ENCODE peak calls at places on chromosomes 5 and 9, in seven cellular contexts. One of them, this sample, is unnamed.

GRCh38 chr9:110029422-110029814 is 178.5 kb downstream of the C9orf152 start:
- DNase-seq in stomach: no peak
- DNase-seq in CD8-positive, alpha-beta T cell: no peak
- DNase-seq in spleen: no peak
- DNase-seq in IMR-90: peak
- DNase-seq in fibroblast of mammary gland: peak
- DNase-seq in right atrium auricular region: peak
- DNase-seq in this sample: no peak

GRCh38 chr5:78899922-78900362 is 85.2 kb downstream of the ARSB start:
- DNase-seq in right atrium auricular region: no peak
- DNase-seq in CD8-positive, alpha-beta T cell: no peak
- DNase-seq in fibroblast of mammary gland: peak
- DNase-seq in IMR-90: peak
- DNase-seq in spleen: no peak
- DNase-seq in stomach: peak
- DNase-seq in this sample: no peak

GRCh38 chr9:112540800-112541199 is 54.2 kb downstream of the KIAA1958 start:
- DNase-seq in spleen: no peak
- DNase-seq in IMR-90: peak
- DNase-seq in fibroblast of mammary gland: no peak
- DNase-seq in stomach: no peak
- DNase-seq in right atrium auricular region: no peak
- DNase-seq in CD8-positive, alpha-beta T cell: no peak
- DNase-seq in this sample: no peak

GRCh38 chr5:139811076-139811607 is 15.5 kb downstream of the PSD2 start:
- DNase-seq in stomach: no peak
- DNase-seq in CD8-positive, alpha-beta T cell: no peak
- DNase-seq in IMR-90: no peak
- DNase-seq in fibroblast of mammary gland: no peak
- DNase-seq in right atrium auricular region: no peak
- DNase-seq in spleen: peak
- DNase-seq in this sample: no peak

GRCh38 chr9:132857601-132858342 is 20.3 kb downstream of the AK8 start:
- DNase-seq in fibroblast of mammary gland: peak
- DNase-seq in CD8-positive, alpha-beta T cell: no peak
- DNase-seq in spleen: no peak
- DNase-seq in stomach: no peak
- DNase-seq in IMR-90: peak
- DNase-seq in right atrium auricular region: no peak
- DNase-seq in this sample: no peak

GRCh38 chr9:114894801-114895433 is 35.5 kb downstream of the TNFSF8 start:
- DNase-seq in spleen: no peak
- DNase-seq in CD8-positive, alpha-beta T cell: no peak
- DNase-seq in stomach: no peak
- DNase-seq in IMR-90: peak
- DNase-seq in right atrium auricular region: no peak
- DNase-seq in fibroblast of mammary gland: peak
- DNase-seq in this sample: no peak

GRCh38 chr9:19232830-19233194 is 2.3 kb downstream of the DENND4C start:
- DNase-seq in CD8-positive, alpha-beta T cell: no peak
- DNase-seq in stomach: no peak
- DNase-seq in right atrium auricular region: no peak
- DNase-seq in spleen: no peak
- DNase-seq in fibroblast of mammary gland: peak
- DNase-seq in IMR-90: peak
- DNase-seq in this sample: no peak

GRCh38 chr5:72252574-72253155 is 67.4 kb downstream of the MRPS27 start:
- DNase-seq in CD8-positive, alpha-beta T cell: no peak
- DNase-seq in IMR-90: no peak
- DNase-seq in fibroblast of mammary gland: peak
- DNase-seq in right atrium auricular region: no peak
- DNase-seq in stomach: no peak
- DNase-seq in spleen: no peak
- DNase-seq in this sample: no peak

GRCh38 chr5:109654455-109654854 is 35.3 kb upstream of the MAN2A1 start:
- DNase-seq in fibroblast of mammary gland: peak
- DNase-seq in right atrium auricular region: no peak
- DNase-seq in CD8-positive, alpha-beta T cell: no peak
- DNase-seq in spleen: no peak
- DNase-seq in IMR-90: no peak
- DNase-seq in stomach: no peak
- DNase-seq in this sample: no peak

GRCh38 chr9:34386656-34387055 is 10.0 kb upstream of the MYORG start:
- DNase-seq in spleen: no peak
- DNase-seq in stomach: no peak
- DNase-seq in right atrium auricular region: no peak
- DNase-seq in fibroblast of mammary gland: no peak
- DNase-seq in CD8-positive, alpha-beta T cell: no peak
- DNase-seq in IMR-90: no peak
- DNase-seq in this sample: no peak
- TF ChIP-seq CTCF in spleen: no peak
- TF ChIP-seq CTCF in stomach: no peak
- TF ChIP-seq CTCF in right atrium auricular region: no peak
- TF ChIP-seq CTCF in fibroblast of mammary gland: no peak
- TF ChIP-seq CTCF in CD8-positive, alpha-beta T cell: no peak
- TF ChIP-seq CTCF in IMR-90: no peak
- TF ChIP-seq CTCF in this sample: no peak

DNA sequence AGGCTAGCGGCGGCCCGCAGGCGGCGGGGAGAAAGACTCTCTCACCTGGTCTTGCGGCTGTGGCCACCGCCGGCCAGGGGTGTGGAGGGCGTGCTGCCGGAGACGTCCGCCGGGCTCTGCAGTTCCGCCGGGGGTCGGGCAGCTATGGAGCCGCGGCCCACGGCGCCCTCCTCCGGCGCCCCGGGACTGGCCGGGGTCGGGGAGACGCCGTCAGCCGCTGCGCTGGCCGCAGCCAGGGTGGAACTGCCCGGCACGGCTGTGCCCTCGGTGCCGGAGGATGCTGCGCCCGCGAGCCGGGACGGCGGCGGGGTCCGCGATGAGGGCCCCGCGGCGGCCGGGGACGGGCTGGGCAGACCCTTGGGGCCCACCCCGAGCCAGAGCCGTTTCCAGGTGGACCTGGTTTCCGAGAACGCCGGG is 253 bp downstream of the SLC12A2 start:
- DNase-seq in right atrium auricular region: no peak
- DNase-seq in CD8-positive, alpha-beta T cell: peak
- DNase-seq in IMR-90: peak
- DNase-seq in spleen: peak
- DNase-seq in stomach: no peak
- DNase-seq in fibroblast of mammary gland: peak
- DNase-seq in this sample: no peak
- TF ChIP-seq CTCF in right atrium auricular region: peak
- TF ChIP-seq CTCF in CD8-positive, alpha-beta T cell: no peak
- TF ChIP-seq CTCF in IMR-90: peak
- TF ChIP-seq CTCF in spleen: peak
- TF ChIP-seq CTCF in stomach: no peak
- TF ChIP-seq CTCF in fibroblast of mammary gland: no peak
- TF ChIP-seq CTCF in this sample: no peak

DNA sequence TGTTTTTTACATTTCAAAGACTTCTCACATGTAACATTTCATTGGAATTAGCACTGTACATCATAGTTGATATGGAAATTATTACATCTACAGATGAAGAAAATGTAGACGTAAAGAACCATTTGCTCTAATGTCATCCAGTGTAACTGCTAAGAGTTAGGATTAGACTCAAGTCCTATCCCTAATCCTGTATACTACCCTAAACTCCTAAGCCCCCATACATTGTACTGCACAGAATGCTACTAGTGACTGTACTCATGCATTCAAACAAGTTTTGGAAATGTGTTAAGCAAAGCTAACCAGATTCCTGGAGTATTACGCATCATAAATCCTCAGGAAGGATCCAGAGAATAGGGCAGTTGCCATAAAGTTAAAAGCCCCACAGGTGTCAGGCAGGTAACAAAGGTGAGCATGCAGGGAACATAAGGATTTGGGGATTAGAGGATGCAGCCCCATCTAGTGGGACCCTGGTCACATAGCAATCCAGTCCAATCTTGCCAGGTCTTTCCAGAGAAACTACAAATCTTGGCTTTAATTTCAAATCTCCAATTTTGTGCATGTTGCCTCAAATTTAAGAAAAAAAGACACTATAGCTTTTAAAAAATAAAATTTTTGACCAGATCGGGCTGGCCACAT is 32.0 kb downstream of the HAVCR1 start:
- DNase-seq in spleen: no peak
- DNase-seq in right atrium auricular region: no peak
- DNase-seq in fibroblast of mammary gland: peak
- DNase-seq in stomach: no peak
- DNase-seq in IMR-90: no peak
- DNase-seq in CD8-positive, alpha-beta T cell: no peak
- DNase-seq in this sample: no peak
- TF ChIP-seq CTCF in spleen: peak
- TF ChIP-seq CTCF in right atrium auricular region: peak
- TF ChIP-seq CTCF in fibroblast of mammary gland: peak
- TF ChIP-seq CTCF in stomach: peak
- TF ChIP-seq CTCF in IMR-90: no peak
- TF ChIP-seq CTCF in CD8-positive, alpha-beta T cell: peak
- TF ChIP-seq CTCF in this sample: no peak

GRCh38 chr9:34898846-34899245 is 59.2 kb upstream of the PHF24 start:
- DNase-seq in spleen: no peak
- DNase-seq in IMR-90: no peak
- DNase-seq in fibroblast of mammary gland: no peak
- DNase-seq in stomach: no peak
- DNase-seq in right atrium auricular region: no peak
- DNase-seq in CD8-positive, alpha-beta T cell: no peak
- DNase-seq in this sample: no peak

GRCh38 chr9:34892886-34893285 is 65.2 kb upstream of the PHF24 start:
- DNase-seq in CD8-positive, alpha-beta T cell: no peak
- DNase-seq in IMR-90: no peak
- DNase-seq in stomach: no peak
- DNase-seq in spleen: no peak
- DNase-seq in fibroblast of mammary gland: no peak
- DNase-seq in right atrium auricular region: no peak
- DNase-seq in this sample: no peak

GRCh38 chr9:34899535-34900158 is 58.4 kb upstream of the PHF24 start:
- DNase-seq in spleen: peak
- DNase-seq in fibroblast of mammary gland: peak
- DNase-seq in IMR-90: peak
- DNase-seq in right atrium auricular region: peak
- DNase-seq in stomach: peak
- DNase-seq in CD8-positive, alpha-beta T cell: peak
- DNase-seq in this sample: peak

GRCh38 chr9:34891386-34891785 is 66.7 kb upstream of the PHF24 start:
- DNase-seq in right atrium auricular region: no peak
- DNase-seq in fibroblast of mammary gland: peak
- DNase-seq in stomach: no peak
- DNase-seq in IMR-90: no peak
- DNase-seq in CD8-positive, alpha-beta T cell: no peak
- DNase-seq in spleen: no peak
- DNase-seq in this sample: no peak

DNA sequence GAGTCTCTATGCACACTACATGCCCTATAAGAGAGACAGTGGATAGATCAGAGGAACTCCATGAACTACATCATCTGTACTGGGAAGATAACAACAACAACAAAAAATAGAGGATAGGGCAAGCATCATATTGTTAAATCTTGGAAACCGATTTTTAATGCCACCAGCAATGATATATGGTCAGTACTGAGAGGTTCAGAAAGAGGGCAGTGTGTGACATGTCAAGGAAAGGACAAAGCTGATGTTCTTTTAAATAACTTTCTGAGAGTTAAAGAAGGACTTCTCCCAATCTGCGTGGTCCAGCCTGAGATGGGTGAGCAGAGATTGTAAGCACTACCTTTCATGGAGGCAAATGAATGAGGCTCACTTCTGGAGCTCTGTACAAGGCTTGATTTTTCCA is 62.0 kb upstream of the PHF24 start:
- DNase-seq in right atrium auricular region: no peak
- DNase-seq in stomach: no peak
- DNase-seq in spleen: no peak
- DNase-seq in fibroblast of mammary gland: no peak
- DNase-seq in IMR-90: no peak
- DNase-seq in CD8-positive, alpha-beta T cell: no peak
- DNase-seq in this sample: no peak
- TF ChIP-seq CTCF in right atrium auricular region: no peak
- TF ChIP-seq CTCF in stomach: no peak
- TF ChIP-seq CTCF in spleen: no peak
- TF ChIP-seq CTCF in fibroblast of mammary gland: peak
- TF ChIP-seq CTCF in IMR-90: no peak
- TF ChIP-seq CTCF in CD8-positive, alpha-beta T cell: peak
- TF ChIP-seq CTCF in this sample: no peak

DNA sequence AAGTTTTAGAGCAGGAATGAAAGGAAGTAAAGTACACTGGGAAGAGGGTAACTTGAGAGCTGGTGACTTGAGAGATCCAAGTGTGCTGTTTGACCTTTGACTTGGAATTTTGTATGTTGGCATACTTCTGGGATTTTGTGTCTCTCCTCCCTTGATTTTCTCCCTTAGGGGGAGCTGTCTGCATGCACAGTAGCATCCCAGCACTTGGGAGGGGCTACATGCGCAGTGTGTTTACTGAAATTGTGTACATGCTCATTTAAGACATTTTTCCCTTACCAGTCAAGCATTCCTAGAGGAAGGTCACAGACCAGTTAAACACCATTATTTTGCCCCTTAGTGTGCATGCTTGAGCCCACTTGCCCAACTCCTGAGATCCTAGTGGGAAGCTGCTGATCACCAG is 120.1 kb downstream of the ZNF622 start:
- DNase-seq in spleen: no peak
- DNase-seq in CD8-positive, alpha-beta T cell: no peak
- DNase-seq in fibroblast of mammary gland: peak
- DNase-seq in stomach: no peak
- DNase-seq in IMR-90: no peak
- DNase-seq in right atrium auricular region: no peak
- DNase-seq in this sample: no peak
- TF ChIP-seq CTCF in spleen: no peak
- TF ChIP-seq CTCF in CD8-positive, alpha-beta T cell: no peak
- TF ChIP-seq CTCF in fibroblast of mammary gland: peak
- TF ChIP-seq CTCF in stomach: no peak
- TF ChIP-seq CTCF in IMR-90: peak
- TF ChIP-seq CTCF in right atrium auricular region: no peak
- TF ChIP-seq CTCF in this sample: no peak

DNA sequence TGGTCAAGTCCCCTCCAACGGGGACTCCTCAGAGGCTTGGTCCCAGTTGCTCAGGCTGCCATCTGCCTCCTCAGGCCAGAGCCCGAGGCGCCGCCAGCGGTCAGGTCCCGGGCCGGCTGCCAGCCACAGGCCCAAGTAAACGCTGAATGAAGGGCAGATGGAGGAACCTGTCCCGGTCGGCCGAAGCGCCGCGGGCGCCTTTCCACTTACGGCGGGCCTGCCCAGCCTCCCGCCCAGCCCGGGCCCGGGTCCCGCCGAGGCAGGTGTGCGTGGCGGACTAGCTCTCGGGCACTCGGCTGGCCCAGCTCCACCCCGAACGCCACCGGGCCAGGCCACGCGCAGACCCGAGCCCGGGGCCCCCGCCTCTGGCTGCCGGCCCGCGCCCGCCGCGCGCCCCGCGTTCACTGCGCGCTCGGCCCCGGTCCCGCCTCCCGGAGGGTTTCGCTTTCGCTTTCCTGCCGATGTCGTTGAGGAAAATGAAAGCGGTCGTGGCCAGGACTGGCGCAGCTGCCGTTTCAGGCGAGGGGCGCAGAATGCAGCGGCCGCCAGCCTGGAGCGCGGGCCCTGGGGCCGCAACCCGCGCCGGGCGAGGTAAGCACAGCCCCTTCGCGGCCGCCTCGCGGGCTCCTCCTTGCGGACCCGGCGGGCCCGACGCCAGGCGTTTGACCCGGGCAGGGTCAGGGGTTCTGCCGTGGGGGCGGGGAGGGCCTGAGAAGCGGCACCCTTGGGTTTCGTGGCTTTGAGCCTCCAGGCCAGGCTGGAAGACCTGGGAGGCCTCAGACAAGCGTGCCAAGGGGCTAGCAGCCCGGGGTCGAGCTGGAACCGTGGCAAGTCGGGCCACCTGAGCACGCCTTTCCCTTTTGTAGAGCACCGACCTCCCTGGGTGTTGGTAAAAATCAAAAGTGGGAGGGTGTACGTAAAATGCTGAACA is 41.2 kb downstream of the SLC22A5 start:
- DNase-seq in stomach: peak
- DNase-seq in spleen: peak
- DNase-seq in IMR-90: peak
- DNase-seq in fibroblast of mammary gland: peak
- DNase-seq in CD8-positive, alpha-beta T cell: peak
- DNase-seq in right atrium auricular region: no peak
- DNase-seq in this sample: peak
- TF ChIP-seq CTCF in stomach: peak
- TF ChIP-seq CTCF in spleen: peak
- TF ChIP-seq CTCF in IMR-90: peak
- TF ChIP-seq CTCF in fibroblast of mammary gland: peak
- TF ChIP-seq CTCF in CD8-positive, alpha-beta T cell: peak
- TF ChIP-seq CTCF in right atrium auricular region: peak
- TF ChIP-seq CTCF in this sample: no peak